ENCODE peak calls at places on chromosomes 12 and 14, in six cellular contexts. Y is tibial artery, Q is amygdala, I is upper lobe of right lung, A is GM12864, L is occipital lobe. P is an unnamed sample.

GRCh38 chr14:75647650-75648049 is 13.0 kb downstream of the ERG28 start:
- DNase-seq in Y (no peak), Q (no peak), I (no peak), A (no peak), L (no peak), P (peak)

GRCh38 chr12:47755655-47756562 is 2.8 kb downstream of the RAPGEF3 start:
- DNase-seq in Y (no peak), Q (no peak), I (no peak), A (peak), L (no peak), P (no peak)

GRCh38 chr14:91493169-91493568 is 16.9 kb downstream of the PPP4R3A start:
- DNase-seq in Y (no peak), Q (no peak), I (no peak), A (no peak), L (no peak), P (peak)

GRCh38 chr12:20007331-20007730 is 361.0 kb upstream of the PDE3A start:
- DNase-seq in Y (no peak), Q (no peak), I (no peak), A (no peak), L (no peak), P (peak)

GRCh38 chr12:71169286-71169685 is 11.5 kb upstream of the TSPAN8 start:
- DNase-seq in Y (no peak), Q (no peak), I (no peak), A (no peak), L (no peak), P (no peak)

GRCh38 chr12:109715310-109716091 is 1.9 kb downstream of the FAM222A start:
- DNase-seq in Y (no peak), Q (no peak), I (no peak), A (no peak), L (no peak), P (no peak)

GRCh38 chr12:106409898-106410297 is 52.4 kb downstream of the POLR3B start:
- DNase-seq in Y (no peak), Q (no peak), I (no peak), A (no peak), L (no peak), P (no peak)

GRCh38 chr12:113070117-113070906 is 13.8 kb downstream of the DTX1 start:
- DNase-seq in Y (no peak), Q (no peak), I (peak), A (no peak), L (no peak), P (no peak)

GRCh38 chr12:120690083-120690450 is 3.1 kb downstream of the MLEC start:
- DNase-seq in Y (no peak), Q (no peak), I (no peak), A (no peak), L (no peak), P (no peak)

GRCh38 chr12:128856035-128856790 is 2.9 kb downstream of the GLT1D1 start:
- DNase-seq in Y (no peak), Q (no peak), I (no peak), A (no peak), L (no peak), P (no peak)

GRCh38 chr14:90140956-90141316 is 79.1 kb downstream of the KCNK13 start:
- DNase-seq in Y (no peak), Q (no peak), I (no peak), A (no peak), L (no peak), P (no peak)

GRCh38 chr14:91244501-91244901 is at the start of gene GPR68:
- DNase-seq in Y (peak), Q (no peak), I (no peak), A (no peak), L (peak), P (peak)

GRCh38 chr12:82756303-82756702 is 69.6 kb downstream of the TMTC2 start:
- DNase-seq in Y (no peak), Q (no peak), I (no peak), A (no peak), L (no peak), P (no peak)

GRCh38 chr14:101121399-101122113 is 218.0 kb upstream of the RTL1 start:
- DNase-seq in Y (peak), Q (no peak), I (no peak), A (no peak), L (no peak), P (no peak)

GRCh38 chr12:26125451-26126339 is 858 bp upstream of the BHLHE41 start:
- DNase-seq in Y (peak), Q (peak), I (peak), A (no peak), L (peak), P (peak)

GRCh38 chr14:68512088-68512487 is 280.8 kb downstream of the ZFP36L1 start:
- DNase-seq in Y (no peak), Q (no peak), I (no peak), A (no peak), L (no peak), P (peak)